ENCODE peak calls at places on chromosomes 3 and 15, in eight cellular contexts. One of them, this sample, is unnamed.

GRCh38 chr3:64343692-64344440 is 118.6 kb upstream of the PRICKLE2 start:
- DNase-seq in upper lobe of right lung: no peak
- DNase-seq in PC-9: no peak
- DNase-seq in heart right ventricle: no peak
- DNase-seq in CD8-positive, alpha-beta T cell: no peak
- DNase-seq in cardiac muscle cell: peak
- DNase-seq in psoas muscle: no peak
- DNase-seq in adrenal gland: no peak
- DNase-seq in this sample: no peak

GRCh38 chr3:178810173-178810572 is 261.4 kb downstream of the ZMAT3 start:
- DNase-seq in CD8-positive, alpha-beta T cell: no peak
- DNase-seq in upper lobe of right lung: no peak
- DNase-seq in adrenal gland: no peak
- DNase-seq in PC-9: no peak
- DNase-seq in psoas muscle: no peak
- DNase-seq in heart right ventricle: no peak
- DNase-seq in cardiac muscle cell: no peak
- DNase-seq in this sample: no peak

GRCh38 chr3:49869525-49870126 is at the start of gene CAMKV:
- DNase-seq in psoas muscle: no peak
- DNase-seq in cardiac muscle cell: no peak
- DNase-seq in PC-9: no peak
- DNase-seq in heart right ventricle: no peak
- DNase-seq in CD8-positive, alpha-beta T cell: no peak
- DNase-seq in upper lobe of right lung: no peak
- DNase-seq in adrenal gland: no peak
- DNase-seq in this sample: no peak

GRCh38 chr3:9246196-9246595 is 3.2 kb downstream of the SRGAP3 start:
- DNase-seq in psoas muscle: no peak
- DNase-seq in cardiac muscle cell: no peak
- DNase-seq in adrenal gland: no peak
- DNase-seq in CD8-positive, alpha-beta T cell: no peak
- DNase-seq in heart right ventricle: no peak
- DNase-seq in upper lobe of right lung: no peak
- DNase-seq in PC-9: no peak
- DNase-seq in this sample: no peak

GRCh38 chr3:168995129-168995528 is 668.4 kb downstream of the MECOM start:
- DNase-seq in heart right ventricle: no peak
- DNase-seq in psoas muscle: no peak
- DNase-seq in CD8-positive, alpha-beta T cell: no peak
- DNase-seq in PC-9: no peak
- DNase-seq in cardiac muscle cell: no peak
- DNase-seq in upper lobe of right lung: no peak
- DNase-seq in adrenal gland: no peak
- DNase-seq in this sample: no peak

GRCh38 chr3:142213298-142213697 is 12.1 kb downstream of the GK5 start:
- DNase-seq in cardiac muscle cell: peak
- DNase-seq in CD8-positive, alpha-beta T cell: no peak
- DNase-seq in PC-9: no peak
- DNase-seq in upper lobe of right lung: no peak
- DNase-seq in heart right ventricle: no peak
- DNase-seq in adrenal gland: no peak
- DNase-seq in psoas muscle: no peak
- DNase-seq in this sample: no peak

GRCh38 chr3:129358177-129359101 is 70.0 kb downstream of the EFCAB12 start:
- DNase-seq in CD8-positive, alpha-beta T cell: no peak
- DNase-seq in upper lobe of right lung: no peak
- DNase-seq in PC-9: no peak
- DNase-seq in heart right ventricle: no peak
- DNase-seq in cardiac muscle cell: no peak
- DNase-seq in psoas muscle: peak
- DNase-seq in adrenal gland: no peak
- DNase-seq in this sample: no peak

GRCh38 chr15:92393287-92393993 is at the start of gene ST8SIA2:
- DNase-seq in adrenal gland: no peak
- DNase-seq in psoas muscle: peak
- DNase-seq in cardiac muscle cell: peak
- DNase-seq in CD8-positive, alpha-beta T cell: no peak
- DNase-seq in heart right ventricle: peak
- DNase-seq in upper lobe of right lung: no peak
- DNase-seq in PC-9: no peak
- DNase-seq in this sample: no peak

GRCh38 chr3:133828576-133829309 is 23.1 kb downstream of the SRPRB start:
- DNase-seq in cardiac muscle cell: no peak
- DNase-seq in CD8-positive, alpha-beta T cell: no peak
- DNase-seq in PC-9: no peak
- DNase-seq in psoas muscle: no peak
- DNase-seq in adrenal gland: no peak
- DNase-seq in heart right ventricle: peak
- DNase-seq in upper lobe of right lung: no peak
- DNase-seq in this sample: no peak

GRCh38 chr15:101536166-101536874 is 46.8 kb upstream of the PCSK6 start:
- DNase-seq in adrenal gland: peak
- DNase-seq in upper lobe of right lung: no peak
- DNase-seq in PC-9: no peak
- DNase-seq in heart right ventricle: no peak
- DNase-seq in CD8-positive, alpha-beta T cell: no peak
- DNase-seq in psoas muscle: peak
- DNase-seq in cardiac muscle cell: no peak
- DNase-seq in this sample: no peak

GRCh38 chr3:66493464-66494099 is 7.2 kb downstream of the LRIG1 start:
- DNase-seq in PC-9: no peak
- DNase-seq in CD8-positive, alpha-beta T cell: no peak
- DNase-seq in adrenal gland: no peak
- DNase-seq in upper lobe of right lung: no peak
- DNase-seq in cardiac muscle cell: no peak
- DNase-seq in psoas muscle: no peak
- DNase-seq in heart right ventricle: no peak
- DNase-seq in this sample: no peak

GRCh38 chr3:102181202-102181920 is 253.5 kb upstream of the ZPLD1 start:
- DNase-seq in cardiac muscle cell: peak
- DNase-seq in CD8-positive, alpha-beta T cell: no peak
- DNase-seq in upper lobe of right lung: no peak
- DNase-seq in heart right ventricle: no peak
- DNase-seq in psoas muscle: no peak
- DNase-seq in PC-9: peak
- DNase-seq in adrenal gland: no peak
- DNase-seq in this sample: no peak

GRCh38 chr15:99911824-99912223 is 178.6 kb upstream of the LYSMD4 start:
- DNase-seq in CD8-positive, alpha-beta T cell: no peak
- DNase-seq in upper lobe of right lung: no peak
- DNase-seq in PC-9: no peak
- DNase-seq in heart right ventricle: no peak
- DNase-seq in psoas muscle: no peak
- DNase-seq in cardiac muscle cell: peak
- DNase-seq in adrenal gland: no peak
- DNase-seq in this sample: no peak

GRCh38 chr3:143737065-143737464 is 111.2 kb downstream of the SLC9A9 start:
- DNase-seq in cardiac muscle cell: no peak
- DNase-seq in psoas muscle: no peak
- DNase-seq in CD8-positive, alpha-beta T cell: no peak
- DNase-seq in upper lobe of right lung: no peak
- DNase-seq in heart right ventricle: no peak
- DNase-seq in adrenal gland: no peak
- DNase-seq in PC-9: no peak
- DNase-seq in this sample: no peak

GRCh38 chr3:197421021-197421420 is 122.6 kb upstream of the DLG1 start:
- DNase-seq in upper lobe of right lung: peak
- DNase-seq in cardiac muscle cell: no peak
- DNase-seq in CD8-positive, alpha-beta T cell: no peak
- DNase-seq in heart right ventricle: no peak
- DNase-seq in psoas muscle: no peak
- DNase-seq in adrenal gland: no peak
- DNase-seq in PC-9: no peak
- DNase-seq in this sample: no peak

GRCh38 chr15:94168250-94168649 is 63.1 kb upstream of the MCTP2 start:
- DNase-seq in PC-9: no peak
- DNase-seq in adrenal gland: no peak
- DNase-seq in cardiac muscle cell: no peak
- DNase-seq in CD8-positive, alpha-beta T cell: no peak
- DNase-seq in psoas muscle: no peak
- DNase-seq in upper lobe of right lung: no peak
- DNase-seq in heart right ventricle: no peak
- DNase-seq in this sample: no peak
- TF ChIP-seq CTCF in PC-9: peak
- TF ChIP-seq CTCF in adrenal gland: no peak
- TF ChIP-seq CTCF in cardiac muscle cell: no peak
- TF ChIP-seq CTCF in CD8-positive, alpha-beta T cell: no peak
- TF ChIP-seq CTCF in psoas muscle: no peak
- TF ChIP-seq CTCF in upper lobe of right lung: peak
- TF ChIP-seq CTCF in heart right ventricle: no peak
- TF ChIP-seq CTCF in this sample: peak

DNA sequence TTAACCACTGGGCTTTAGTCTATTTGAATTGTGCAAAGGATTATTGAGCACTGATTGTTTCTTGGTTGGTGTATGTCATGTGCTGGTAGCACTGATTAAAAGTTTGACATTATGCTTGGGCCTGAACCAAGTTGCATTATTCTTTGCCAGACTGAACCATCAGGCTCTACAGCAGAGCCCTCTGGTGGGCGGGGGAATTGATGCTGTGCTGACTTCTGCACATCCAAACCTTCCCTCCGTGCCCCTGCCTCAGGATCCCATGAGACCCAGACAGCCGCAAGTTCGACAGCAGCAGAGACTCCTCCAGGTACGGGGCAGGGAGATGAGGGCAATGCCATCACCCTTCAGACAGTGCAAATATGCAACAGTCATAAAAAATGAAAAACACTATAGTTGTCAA is 28.4 kb upstream of the P2RY12 start:
- DNase-seq in psoas muscle: no peak
- DNase-seq in adrenal gland: no peak
- DNase-seq in PC-9: no peak
- DNase-seq in cardiac muscle cell: no peak
- DNase-seq in heart right ventricle: no peak
- DNase-seq in CD8-positive, alpha-beta T cell: no peak
- DNase-seq in upper lobe of right lung: no peak
- DNase-seq in this sample: no peak
- TF ChIP-seq CTCF in psoas muscle: no peak
- TF ChIP-seq CTCF in adrenal gland: no peak
- TF ChIP-seq CTCF in PC-9: peak
- TF ChIP-seq CTCF in cardiac muscle cell: no peak
- TF ChIP-seq CTCF in heart right ventricle: no peak
- TF ChIP-seq CTCF in CD8-positive, alpha-beta T cell: no peak
- TF ChIP-seq CTCF in upper lobe of right lung: no peak
- TF ChIP-seq CTCF in this sample: peak

GRCh38 chr15:96585634-96586386 is 255.3 kb downstream of the NR2F2 start:
- DNase-seq in heart right ventricle: no peak
- DNase-seq in cardiac muscle cell: peak
- DNase-seq in upper lobe of right lung: no peak
- DNase-seq in CD8-positive, alpha-beta T cell: no peak
- DNase-seq in PC-9: no peak
- DNase-seq in adrenal gland: no peak
- DNase-seq in psoas muscle: no peak
- DNase-seq in this sample: no peak
- TF ChIP-seq CTCF in heart right ventricle: peak
- TF ChIP-seq CTCF in cardiac muscle cell: peak
- TF ChIP-seq CTCF in upper lobe of right lung: peak
- TF ChIP-seq CTCF in CD8-positive, alpha-beta T cell: no peak
- TF ChIP-seq CTCF in PC-9: peak
- TF ChIP-seq CTCF in adrenal gland: no peak
- TF ChIP-seq CTCF in psoas muscle: peak
- TF ChIP-seq CTCF in this sample: peak

GRCh38 chr15:79218588-79219200 is 63.8 kb upstream of the ANKRD34C start:
- DNase-seq in PC-9: no peak
- DNase-seq in CD8-positive, alpha-beta T cell: no peak
- DNase-seq in adrenal gland: no peak
- DNase-seq in psoas muscle: no peak
- DNase-seq in upper lobe of right lung: no peak
- DNase-seq in heart right ventricle: no peak
- DNase-seq in cardiac muscle cell: peak
- DNase-seq in this sample: no peak
- TF ChIP-seq CTCF in PC-9: peak
- TF ChIP-seq CTCF in CD8-positive, alpha-beta T cell: no peak
- TF ChIP-seq CTCF in adrenal gland: peak
- TF ChIP-seq CTCF in psoas muscle: peak
- TF ChIP-seq CTCF in upper lobe of right lung: peak
- TF ChIP-seq CTCF in heart right ventricle: peak
- TF ChIP-seq CTCF in cardiac muscle cell: peak
- TF ChIP-seq CTCF in this sample: peak

DNA sequence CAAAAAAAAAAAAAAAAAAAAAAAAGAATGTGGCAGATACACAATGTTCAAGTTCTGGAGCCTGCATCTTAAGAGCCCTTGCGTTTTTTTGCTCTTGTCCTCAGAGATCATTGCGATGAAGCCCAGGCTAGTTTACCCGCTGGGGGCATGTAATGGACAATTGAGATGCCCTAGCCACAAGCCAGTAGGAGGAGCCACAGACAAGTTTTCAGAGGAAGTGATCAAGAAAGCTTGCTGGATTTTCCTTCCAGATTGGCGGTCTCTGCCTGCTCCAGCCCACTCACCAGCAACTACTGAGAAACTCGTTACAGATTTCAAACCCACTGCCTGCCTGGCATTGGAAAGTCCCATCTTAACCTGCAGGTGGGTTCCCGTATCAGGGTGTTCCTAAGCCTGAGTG is 192.1 kb upstream of the EOMES start:
- DNase-seq in heart right ventricle: no peak
- DNase-seq in upper lobe of right lung: no peak
- DNase-seq in psoas muscle: no peak
- DNase-seq in PC-9: no peak
- DNase-seq in cardiac muscle cell: peak
- DNase-seq in adrenal gland: no peak
- DNase-seq in CD8-positive, alpha-beta T cell: no peak
- DNase-seq in this sample: no peak
- TF ChIP-seq CTCF in heart right ventricle: no peak
- TF ChIP-seq CTCF in upper lobe of right lung: no peak
- TF ChIP-seq CTCF in psoas muscle: no peak
- TF ChIP-seq CTCF in PC-9: no peak
- TF ChIP-seq CTCF in cardiac muscle cell: peak
- TF ChIP-seq CTCF in adrenal gland: no peak
- TF ChIP-seq CTCF in CD8-positive, alpha-beta T cell: no peak
- TF ChIP-seq CTCF in this sample: no peak